ENCODE peak calls at places on chromosomes 4 and X, in six cellular contexts. W is stomach; C is Kasumi-1; M is NCI-H1930; P is lower leg skin; Z is central memory CD4-positive, alpha-beta T cell. H is an unnamed sample.
A peak's percentile ranks its signal among the peaks of the same experiment; 100 is the strongest.

GRCh38 chr4:54585321-54586000 is 72.3 kb upstream of the KIT start:
- DNase-seq in W (no peak), C (no peak), P (no peak), M (no peak), Z (no peak), H (no peak)

GRCh38 chr4:76250962-76251361 is 559 bp upstream of the FAM47E start:
- DNase-seq in P (no peak), M (no peak), C (no peak), Z (no peak), W (no peak), H (no peak)

GRCh38 chr4:40579983-40580382 is 49.7 kb downstream of the RBM47 start:
- DNase-seq in M (no peak), Z (no peak), P (no peak), W (no peak), C (no peak), H (no peak)

GRCh38 chr4:170090667-170091052 is 904 bp upstream of the AADAT start:
- DNase-seq in P (no peak), Z (no peak), M (no peak), W (no peak), C (peak; percentile 63), H (no peak)

GRCh38 chr4:161555689-161556660 is 607.8 kb downstream of the FSTL5 start:
- DNase-seq in W (no peak), M (no peak), C (no peak), Z (no peak), P (no peak), H (no peak)

GRCh38 chr4:24924309-24924781 is 11.5 kb upstream of the CCDC149 start:
- DNase-seq in C (no peak), Z (no peak), M (no peak), P (no peak), W (no peak), H (peak; percentile 97)

GRCh38 chrX:20542072-20542471 is 275.4 kb upstream of the RPS6KA3 start:
- DNase-seq in M (no peak), P (no peak), C (no peak), Z (no peak), W (no peak), H (no peak)

GRCh38 chr4:109441858-109442480 is 8.4 kb downstream of the SEC24B start:
- DNase-seq in W (no peak), M (no peak), C (no peak), P (no peak), Z (no peak), H (no peak)

GRCh38 chrX:44244008-44244407 is 99.5 kb downstream of the EFHC2 start:
- DNase-seq in M (no peak), Z (peak; percentile 24), W (no peak), C (peak; percentile 47), P (no peak), H (peak; percentile 1)

H was measured in ACHN.